ENCODE peak calls at places on chromosome 15, in four cellular contexts. H, D, W and T are unnamed samples.
A peak's percentile ranks its signal among the peaks of the same experiment; 100 is the strongest.

GRCh38 chr15:66827039-66827697 is 125.1 kb downstream of the SMAD6 start:
- DNase-seq in W (no peak), H (no peak), D (no peak), T (no peak)

GRCh38 chr15:22845289-22845900 is 6.9 kb downstream of the NIPA2 start:
- DNase-seq in D (no peak), H (no peak), W (no peak), T (no peak)

GRCh38 chr15:98160236-98160635 is 199.7 kb downstream of the ARRDC4 start:
- DNase-seq in H (no peak), D (peak; percentile 76), W (no peak), T (no peak)

GRCh38 chr15:37771462-37771861 is 163.0 kb upstream of the TMCO5A start:
- DNase-seq in W (no peak), H (no peak), D (no peak), T (no peak)

GRCh38 chr15:40217166-40217785 is 21.6 kb upstream of the PAK6 start:
- DNase-seq in W (no peak), H (no peak), D (peak; percentile 70), T (no peak)

GRCh38 chr15:55627730-55628368 is 39.7 kb upstream of the PYGO1 start:
- DNase-seq in W (no peak), H (no peak), D (no peak), T (no peak)

GRCh38 chr15:85579957-85580694 is 199.7 kb downstream of the AKAP13 start:
- DNase-seq in W (no peak), H (no peak), D (no peak), T (no peak)

GRCh38 chr15:25766421-25766820 is 96.7 kb downstream of the ATP10A start:
- DNase-seq in D (peak; percentile 16), H (no peak), W (no peak), T (no peak)

GRCh38 chr15:33112541-33113105 is 81.9 kb downstream of the FMN1 start:
- DNase-seq in H (no peak), D (no peak), W (no peak), T (no peak)

GRCh38 chr15:79644091-79644490 is 212.0 kb downstream of the MINAR1 start:
- DNase-seq in D (peak; percentile 1), H (no peak), W (no peak), T (no peak)

GRCh38 chr15:99447497-99448371 is 118.0 kb upstream of the MEF2A start:
- DNase-seq in D (no peak), H (no peak), W (no peak), T (no peak)

GRCh38 chr15:72797338-72797689 is 13.8 kb upstream of the ADPGK start:
- DNase-seq in W (no peak), D (no peak), H (no peak), T (peak; percentile 14)

GRCh38 chr15:98893407-98893806 is 114.2 kb downstream of the PGPEP1L start:
- DNase-seq in D (no peak), H (no peak), W (no peak), T (no peak)

GRCh38 chr15:61815356-61816083 is 244.7 kb downstream of the VPS13C start:
- DNase-seq in D (no peak), W (no peak), H (no peak), T (no peak)

GRCh38 chr15:45179221-45179985 is 8.4 kb downstream of the SHF start:
- DNase-seq in W (no peak), H (no peak), D (peak; percentile 29), T (no peak)

GRCh38 chr15:89413877-89414276 is 79.3 kb upstream of the POLG start:
- DNase-seq in W (no peak), D (no peak), H (no peak), T (no peak)

GRCh38 chr15:67101981-67102929 is 36.9 kb downstream of the SMAD3 start:
- DNase-seq in D (no peak), W (no peak), H (no peak), T (no peak)

GRCh38 chr15:36831125-36831914 is 251.9 kb downstream of the CDIN1 start:
- DNase-seq in H (no peak), W (no peak), D (no peak), T (no peak)

GRCh38 chr15:76368135-76368588 is 31.6 kb downstream of the ISL2 start:
- DNase-seq in W (no peak), D (no peak), H (no peak), T (no peak)

GRCh38 chr15:25742008-25742407 is 121.1 kb downstream of the ATP10A start:
- DNase-seq in W (no peak), H (no peak), D (no peak), T (no peak)

GRCh38 chr15:87604857-87605446 is 651.6 kb downstream of the NTRK3 start:
- DNase-seq in H (no peak), W (no peak), D (no peak), T (no peak)

GRCh38 chr15:52071570-52071969 is 41.0 kb downstream of the BCL2L10 start:
- DNase-seq in D (no peak), W (no peak), H (no peak), T (no peak)

GRCh38 chr15:58608711-58609110 is 140.8 kb downstream of the ADAM10 start:
- DNase-seq in H (no peak), D (no peak), W (no peak), T (no peak)

GRCh38 chr15:72196409-72197044 is 1.1 kb downstream of the GRAMD2A start:
- DNase-seq in W (no peak), D (no peak), H (no peak), T (no peak)

GRCh38 chr15:70672081-70672480 is 91.3 kb downstream of the UACA start:
- DNase-seq in W (no peak), D (no peak), H (no peak), T (no peak)

GRCh38 chr15:75363786-75364185 is 4.6 kb downstream of the MAN2C1 start:
- DNase-seq in W (no peak), H (no peak), D (no peak), T (no peak)

GRCh38 chr15:89450076-89451006 is 46.0 kb downstream of the RHCG start:
- DNase-seq in H (no peak), W (no peak), D (no peak), T (no peak)

GRCh38 chr15:33500432-33500831 is 189.7 kb downstream of the RYR3 start:
- DNase-seq in H (no peak), W (no peak), D (peak; percentile 61), T (no peak)

GRCh38 chr15:42691308-42691707 is 45.6 kb downstream of the CDAN1 start:
- DNase-seq in H (no peak), D (no peak), W (no peak), T (no peak)

GRCh38 chr15:44011238-44011873 is 183.7 kb downstream of the FRMD5 start:
- DNase-seq in D (no peak), H (no peak), W (no peak), T (no peak)

GRCh38 chr15:100890850-100891249 is 11.2 kb downstream of the ALDH1A3 start:
- DNase-seq in W (no peak), H (no peak), D (no peak), T (no peak)

GRCh38 chr15:101194246-101195138 is 57.4 kb downstream of the CHSY1 start:
- DNase-seq in W (no peak), D (no peak), H (no peak), T (no peak)

GRCh38 chr15:78988361-78988911 is 43.6 kb upstream of the CTSH start:
- DNase-seq in H (no peak), W (no peak), D (no peak), T (peak; percentile 28)

GRCh38 chr15:97652041-97652440 is 308.5 kb upstream of the ARRDC4 start:
- DNase-seq in D (peak; percentile 91), W (no peak), H (no peak), T (no peak)

GRCh38 chr15:86629957-86630356 is 550.3 kb downstream of the AGBL1 start:
- DNase-seq in W (no peak), H (no peak), D (no peak), T (no peak)

GRCh38 chr15:50458301-50458700 is 34.1 kb downstream of the USP8 start:
- DNase-seq in W (no peak), H (no peak), D (no peak), T (no peak)